ENCODE peak calls at places on chromosomes 5 and 9, in nine cellular contexts. T is sigmoid colon, N is K562, W is suprapubic skin, L is upper lobe of left lung, F is GM12878, H is stomach, P is H1, M is esophagus muscularis mucosa. K is an unnamed sample.

GRCh38 chr5:115735108-115735998 is 81.1 kb downstream of the CDO1 start:
- DNase-seq in L (no peak), F (no peak), W (no peak), M (no peak), H (no peak), N (no peak), T (no peak), P (no peak), K (no peak)

GRCh38 chr5:100430268-100430900 is 104.8 kb upstream of the FAM174A start:
- DNase-seq in W (no peak), P (peak), H (peak), T (peak), M (no peak), L (no peak), F (peak), N (peak), K (peak)

GRCh38 chr9:91078041-91078441 is 276.4 kb downstream of the SYK start:
- DNase-seq in M (no peak), W (no peak), N (no peak), H (no peak), T (no peak), L (no peak), P (no peak), F (no peak), K (no peak)

GRCh38 chr9:25003686-25004085 is 458.0 kb upstream of the IZUMO3 start:
- DNase-seq in P (peak), N (no peak), H (no peak), L (peak), W (no peak), T (no peak), M (no peak), F (no peak), K (no peak)

GRCh38 chr5:178551059-178551458 is 39.1 kb downstream of the COL23A1 start:
- DNase-seq in F (no peak), P (no peak), T (no peak), M (no peak), L (no peak), H (no peak), W (no peak), N (peak), K (no peak)

GRCh38 chr5:39219433-39219832 is at the start of gene FYB1:
- DNase-seq in P (no peak), N (no peak), H (no peak), W (peak), L (no peak), F (no peak), T (peak), M (no peak), K (no peak)

GRCh38 chr5:157487358-157487757 is 27.3 kb downstream of the NIPAL4 start:
- DNase-seq in H (no peak), T (peak), P (no peak), F (no peak), L (peak), N (no peak), M (no peak), W (no peak), K (peak)

GRCh38 chr9:114462791-114463190 is 42.5 kb downstream of the WHRN start:
- DNase-seq in L (no peak), H (no peak), P (no peak), F (no peak), M (no peak), T (no peak), N (no peak), W (no peak), K (no peak)

GRCh38 chr5:138946241-138946623 is 71.1 kb upstream of the LRRTM2 start:
- DNase-seq in P (no peak), T (peak), L (peak), N (no peak), M (no peak), W (no peak), H (no peak), F (no peak), K (no peak)

GRCh38 chr9:37920471-37921167 is 16.7 kb upstream of the SLC25A51 start:
- DNase-seq in P (no peak), N (peak), W (no peak), F (no peak), M (no peak), T (peak), L (no peak), H (no peak), K (no peak)

GRCh38 chr5:177100714-177101121 is 14.0 kb downstream of the FGFR4 start:
- DNase-seq in N (no peak), F (no peak), T (no peak), W (no peak), L (peak), P (no peak), M (no peak), H (no peak), K (no peak)

GRCh38 chr5:58886315-58887207 is 303.7 kb downstream of the RAB3C start:
- DNase-seq in T (peak), H (peak), P (peak), L (peak), W (peak), N (peak), F (no peak), M (no peak), K (peak)

GRCh38 chr5:135990518-135991240 is 35.9 kb upstream of the LECT2 start:
- DNase-seq in P (no peak), T (no peak), M (peak), L (peak), W (no peak), N (no peak), H (no peak), F (no peak), K (no peak)

GRCh38 chr5:177431317-177432142 is 5.1 kb downstream of the GRK6 start:
- DNase-seq in N (no peak), W (peak), H (peak), M (no peak), T (peak), F (peak), L (peak), P (no peak), K (peak)

GRCh38 chr5:108672639-108673038 is 75.1 kb upstream of the FER start:
- DNase-seq in P (no peak), W (no peak), L (no peak), N (no peak), M (no peak), F (no peak), T (no peak), H (no peak), K (no peak)

GRCh38 chr9:93898502-93899426 is 56.4 kb downstream of the BARX1 start:
- DNase-seq in T (peak), M (no peak), W (peak), L (peak), H (no peak), P (peak), F (no peak), N (no peak), K (peak)

GRCh38 chr5:25090818-25091217 is 446.0 kb upstream of the CDH10 start:
- DNase-seq in T (no peak), H (no peak), F (no peak), M (no peak), N (no peak), P (no peak), W (no peak), L (no peak), K (no peak)

GRCh38 chr9:71001780-71002386 is 119.5 kb downstream of the TRPM3 start:
- DNase-seq in P (no peak), H (peak), T (no peak), W (no peak), F (no peak), M (no peak), L (no peak), N (peak), K (peak)

GRCh38 chr5:1948663-1949191 is 66.0 kb upstream of the IRX4 start:
- DNase-seq in M (no peak), W (no peak), N (no peak), L (no peak), F (no peak), P (no peak), T (peak), H (no peak), K (no peak)

GRCh38 chr5:90096415-90097081 is 313.0 kb downstream of the CETN3 start:
- DNase-seq in F (no peak), W (no peak), H (peak), M (no peak), P (no peak), T (no peak), N (peak), L (no peak), K (no peak)

GRCh38 chr5:144219869-144220268 is 49.2 kb downstream of the KCTD16 start:
- DNase-seq in H (no peak), T (no peak), L (no peak), N (no peak), W (no peak), M (no peak), P (no peak), F (no peak), K (no peak)

GRCh38 chr5:171420429-171421231 is 1.2 kb downstream of the FGF18 start:
- DNase-seq in P (no peak), L (peak), W (peak), M (peak), H (peak), N (no peak), T (peak), F (no peak), K (peak)

GRCh38 chr9:93136011-93136440 is 2.0 kb upstream of the NINJ1 start:
- DNase-seq in H (no peak), N (no peak), M (no peak), P (no peak), W (no peak), F (no peak), T (peak), L (no peak), K (no peak)

GRCh38 chr9:105332471-105332870 is 88.0 kb downstream of the SLC44A1 start:
- DNase-seq in L (no peak), F (no peak), M (no peak), H (no peak), T (no peak), P (no peak), W (no peak), N (no peak), K (no peak)

GRCh38 chr9:5510360-5510931 is at the start of gene PDCD1LG2:
- DNase-seq in N (no peak), W (no peak), T (no peak), L (no peak), M (no peak), F (peak), H (no peak), P (no peak), K (no peak)

GRCh38 chr5:168525856-168526255 is 3.2 kb upstream of the FBLL1 start:
- DNase-seq in L (no peak), T (no peak), M (no peak), H (no peak), N (no peak), P (no peak), F (no peak), W (no peak), K (no peak)

GRCh38 chr9:121640076-121640475 is 11.4 kb upstream of the DAB2IP start:
- DNase-seq in W (no peak), H (peak), P (peak), N (peak), M (no peak), L (no peak), T (peak), F (no peak), K (peak)

GRCh38 chr9:107425110-107426025 is 64.2 kb downstream of the KLF4 start:
- DNase-seq in P (peak), W (peak), T (peak), N (peak), F (no peak), L (peak), M (peak), H (peak), K (peak)

GRCh38 chr9:83981126-83981871 is 694 bp downstream of the RMI1 start:
- DNase-seq in W (no peak), P (no peak), L (no peak), M (no peak), N (no peak), T (peak), F (no peak), H (peak), K (peak)

GRCh38 chr5:427415-428087 is 15.4 kb upstream of the EXOC3 start:
- DNase-seq in M (no peak), L (peak), P (no peak), T (peak), W (no peak), N (no peak), H (peak), F (no peak), K (no peak)

GRCh38 chr5:150487199-150488061 is 20.5 kb upstream of the NDST1 start:
- DNase-seq in L (no peak), T (no peak), F (no peak), W (no peak), N (peak), H (peak), M (no peak), P (no peak), K (peak)

GRCh38 chr5:140243855-140244254 is 59.0 kb downstream of the PFDN1 start:
- DNase-seq in N (no peak), T (peak), L (no peak), M (no peak), P (no peak), W (no peak), H (peak), F (no peak), K (no peak)

GRCh38 chr5:122093861-122094650 is 16.0 kb upstream of the LOX start:
- DNase-seq in H (no peak), W (no peak), M (no peak), P (no peak), L (no peak), N (no peak), T (no peak), F (no peak), K (no peak)

GRCh38 chr5:76145945-76146344 is 62.8 kb downstream of the SV2C start:
- DNase-seq in P (no peak), T (no peak), W (no peak), H (no peak), N (peak), F (no peak), M (no peak), L (no peak), K (no peak)

GRCh38 chr9:114051706-114052105 is 26.4 kb downstream of the AMBP start:
- DNase-seq in F (no peak), W (peak), T (no peak), H (no peak), P (no peak), L (no peak), M (no peak), N (no peak), K (no peak)

GRCh38 chr9:88258587-88258986 is 120.3 kb upstream of the SPATA31C2 start:
- DNase-seq in F (no peak), M (no peak), L (no peak), N (no peak), H (peak), P (no peak), T (peak), W (no peak), K (peak)

GRCh38 chr9:129109504-129109903 is 1.1 kb downstream of the CRAT start:
- DNase-seq in M (no peak), P (no peak), L (no peak), N (peak), T (peak), W (peak), H (no peak), F (no peak), K (peak)

GRCh38 chr9:137082925-137083290 is 3.9 kb upstream of the MAN1B1 start:
- DNase-seq in T (peak), W (no peak), L (no peak), N (no peak), H (no peak), F (no peak), M (no peak), P (no peak), K (no peak)

GRCh38 chr5:10307206-10308148 is at the start of gene CMBL:
- DNase-seq in P (peak), M (no peak), T (peak), N (peak), W (peak), H (no peak), F (no peak), L (peak), K (peak)

GRCh38 chr9:110089681-110090370 is 118.1 kb downstream of the C9orf152 start:
- DNase-seq in F (no peak), T (no peak), L (no peak), H (peak), P (no peak), N (no peak), W (no peak), M (no peak), K (peak)
- TF ChIP-seq EP300 in F (no peak), T (no peak), L (no peak), H (no peak), P (no peak), N (no peak), W (no peak), M (no peak), K (no peak)

DNA sequence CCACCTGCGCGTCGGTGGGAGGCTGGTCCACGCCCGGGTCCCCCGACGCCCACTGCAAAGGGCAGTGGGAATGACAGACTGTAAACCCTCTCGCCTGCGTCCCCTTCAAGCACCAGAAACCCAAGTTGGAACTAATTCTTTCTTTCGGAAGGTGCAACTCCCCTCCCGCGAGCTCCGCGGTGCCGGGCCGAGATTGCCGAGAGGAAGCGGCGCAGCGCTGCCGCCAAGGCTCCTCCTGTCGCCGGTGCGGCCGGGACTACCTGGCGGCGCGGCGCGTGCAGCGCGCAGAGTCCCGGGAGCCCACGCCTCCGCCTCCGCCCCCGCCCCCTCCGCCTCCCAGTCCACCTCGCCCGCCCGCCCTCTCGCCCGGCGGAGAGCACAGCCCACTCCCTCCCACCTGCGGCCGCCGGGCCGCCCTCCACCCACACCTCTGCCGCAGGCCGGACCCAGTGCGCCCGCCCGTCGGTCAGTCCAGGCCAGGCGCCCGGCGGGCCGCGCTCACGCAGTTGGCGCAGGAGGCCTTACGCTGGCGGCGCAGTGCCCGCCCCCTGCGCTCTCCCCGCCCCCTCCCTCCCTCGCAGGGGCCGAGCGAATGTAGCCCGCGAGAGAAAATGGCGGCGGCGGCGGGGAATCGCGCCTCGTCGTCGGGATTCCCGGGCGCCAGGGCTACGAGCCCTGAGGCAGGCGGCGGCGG is at the start of gene MAP3K1:
- DNase-seq in L (peak), M (no peak), F (no peak), T (peak), N (peak), W (peak), P (peak), H (peak), K (peak)
- TF ChIP-seq POLR2AphosphoS5 in L (no peak), M (peak), F (no peak), T (no peak), N (peak), W (peak), P (no peak), H (no peak), K (peak)

DNA sequence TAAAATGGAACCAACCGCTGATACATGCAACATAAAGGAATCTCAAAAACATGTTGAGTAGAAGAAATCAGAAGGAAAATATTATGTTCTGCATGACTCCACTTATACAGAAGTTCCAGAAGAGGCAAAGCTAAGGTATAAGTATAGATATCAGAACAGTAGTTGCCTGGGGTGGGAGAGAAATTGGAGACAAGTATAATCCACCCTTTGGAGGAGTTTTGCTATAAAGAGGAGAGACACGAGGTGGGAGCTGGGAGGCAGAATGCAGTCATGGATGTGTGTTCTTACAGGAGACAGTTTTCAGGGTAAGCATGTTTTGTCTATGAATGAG is 72.3 kb downstream of the MED27 start:
- DNase-seq in M (no peak), W (no peak), L (no peak), T (no peak), F (no peak), H (no peak), P (no peak), N (no peak), K (no peak)
- H3K27ac ChIP-seq in M (no peak), W (no peak), L (no peak), T (no peak), F (no peak), H (no peak), P (no peak), N (no peak), K (no peak)

DNA sequence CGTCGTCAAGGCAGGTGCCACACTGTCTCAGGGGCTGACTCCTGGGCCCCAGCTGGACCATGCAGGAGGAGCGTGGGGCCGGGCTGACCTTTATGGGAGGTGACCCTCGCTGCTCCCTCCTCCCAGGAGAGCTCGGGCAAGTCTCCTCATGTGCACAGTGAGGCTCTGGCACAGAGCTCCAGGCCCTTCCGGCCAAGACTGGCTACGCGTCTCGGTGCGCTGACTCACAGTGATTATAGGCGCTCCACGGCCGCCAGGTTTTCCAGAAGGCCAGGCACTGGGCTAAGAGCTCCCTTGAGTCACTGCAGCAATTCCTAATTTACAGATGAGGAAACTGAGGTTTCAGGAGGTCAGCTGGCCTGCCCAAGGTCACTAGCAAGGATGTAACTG is 47.4 kb downstream of the VAV2 start:
- DNase-seq in N (no peak), L (peak), T (no peak), H (no peak), P (no peak), M (no peak), F (no peak), W (no peak), K (no peak)
- TF ChIP-seq EP300 in N (no peak), L (no peak), T (no peak), H (no peak), P (no peak), M (no peak), F (no peak), W (no peak), K (no peak)

GRCh38 chr5:30878751-30879150 is 314.7 kb upstream of the CDH6 start:
- DNase-seq in M (no peak), F (no peak), T (no peak), N (no peak), L (no peak), W (no peak), H (no peak), P (no peak), K (no peak)

GRCh38 chr5:30871191-30871590 is 322.3 kb upstream of the CDH6 start:
- DNase-seq in W (no peak), L (no peak), F (no peak), N (no peak), P (no peak), T (no peak), H (no peak), M (no peak), K (no peak)

GRCh38 chr5:30879887-30880286 is 313.6 kb upstream of the CDH6 start:
- DNase-seq in P (no peak), W (no peak), H (no peak), L (no peak), T (no peak), F (no peak), M (no peak), N (no peak), K (no peak)

GRCh38 chr5:30874234-30875034 is 319.1 kb upstream of the CDH6 start:
- DNase-seq in H (no peak), M (no peak), L (no peak), T (no peak), W (no peak), N (no peak), P (no peak), F (no peak), K (peak)
- TF ChIP-seq POLR2AphosphoS5 in H (no peak), M (no peak), L (no peak), T (no peak), W (no peak), N (no peak), P (no peak), F (no peak), K (no peak)

GRCh38 chr5:66744040-66744439 is 147.8 kb downstream of the MAST4 start:
- DNase-seq in F (no peak), W (no peak), P (no peak), H (no peak), T (no peak), M (no peak), N (no peak), L (no peak), K (no peak)
- H3K27ac ChIP-seq in F (no peak), W (no peak), P (no peak), H (no peak), T (no peak), M (no peak), N (no peak), L (peak), K (no peak)

DNA sequence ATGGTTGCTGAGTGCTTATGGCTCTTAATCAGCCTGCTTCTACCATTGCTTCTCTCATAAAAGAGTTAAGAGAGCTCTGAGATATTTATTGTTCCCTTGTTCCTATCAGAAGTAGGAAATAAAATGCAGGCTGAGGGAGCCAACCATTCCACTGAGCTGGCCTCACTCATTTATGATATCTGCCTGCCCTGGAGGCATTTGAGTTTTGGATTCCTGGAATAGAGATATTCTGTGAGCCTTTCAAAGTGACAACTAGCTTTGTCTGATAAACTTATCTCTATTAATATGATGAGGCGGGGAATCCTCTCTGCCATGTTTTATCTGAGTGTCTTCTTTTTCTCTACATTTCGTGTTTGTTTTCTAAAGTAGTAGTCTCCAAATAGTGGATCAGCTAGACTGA is 162.5 kb downstream of the DMAC1 start:
- DNase-seq in W (no peak), L (no peak), T (no peak), F (no peak), H (no peak), P (no peak), N (no peak), M (no peak), K (no peak)
- TF ChIP-seq EP300 in W (no peak), L (no peak), T (no peak), F (no peak), H (no peak), P (no peak), N (no peak), M (no peak), K (no peak)